ENCODE peak calls at places on chromosomes 11 and 22, in six cellular contexts. One of them, this sample, is unnamed.

GRCh38 chr11:126891556-126892217 is 108.9 kb downstream of the KIRREL3 start:
- DNase-seq in endothelial cell of umbilical vein: no peak
- DNase-seq in GM12878: no peak
- DNase-seq in HepG2: no peak
- DNase-seq in NB4: no peak
- DNase-seq in K562: no peak
- DNase-seq in this sample: no peak

GRCh38 chr22:22894740-22895731 is 7.4 kb downstream of the IGLL5 start:
- DNase-seq in K562: no peak
- DNase-seq in HepG2: no peak
- DNase-seq in endothelial cell of umbilical vein: no peak
- DNase-seq in NB4: no peak
- DNase-seq in GM12878: no peak
- DNase-seq in this sample: no peak

GRCh38 chr11:70705930-70706329 is 307.6 kb downstream of the CTTN start:
- DNase-seq in endothelial cell of umbilical vein: no peak
- DNase-seq in K562: no peak
- DNase-seq in HepG2: no peak
- DNase-seq in GM12878: no peak
- DNase-seq in NB4: no peak
- DNase-seq in this sample: no peak

GRCh38 chr11:65915821-65916251 is 3.0 kb downstream of the C11orf68 start:
- DNase-seq in NB4: peak; percentile 96
- DNase-seq in GM12878: no peak
- DNase-seq in endothelial cell of umbilical vein: peak; percentile 94
- DNase-seq in K562: peak; percentile 55
- DNase-seq in HepG2: peak; percentile 74
- DNase-seq in this sample: peak; percentile 98

GRCh38 chr11:111372538-111372937 is 6.5 kb downstream of the POU2AF1 start:
- DNase-seq in NB4: no peak
- DNase-seq in GM12878: no peak
- DNase-seq in HepG2: no peak
- DNase-seq in endothelial cell of umbilical vein: no peak
- DNase-seq in K562: no peak
- DNase-seq in this sample: no peak

GRCh38 chr11:16505481-16505880 is 149.1 kb upstream of the SOX6 start:
- DNase-seq in endothelial cell of umbilical vein: no peak
- DNase-seq in NB4: no peak
- DNase-seq in K562: no peak
- DNase-seq in GM12878: no peak
- DNase-seq in HepG2: no peak
- DNase-seq in this sample: no peak

GRCh38 chr22:28229566-28230483 is 310.8 kb upstream of the PITPNB start:
- DNase-seq in NB4: no peak
- DNase-seq in K562: no peak
- DNase-seq in GM12878: no peak
- DNase-seq in HepG2: no peak
- DNase-seq in endothelial cell of umbilical vein: no peak
- DNase-seq in this sample: no peak

GRCh38 chr11:70915158-70915795 is 337.1 kb downstream of the SHANK2 start:
- DNase-seq in GM12878: no peak
- DNase-seq in HepG2: no peak
- DNase-seq in NB4: no peak
- DNase-seq in endothelial cell of umbilical vein: no peak
- DNase-seq in K562: no peak
- DNase-seq in this sample: no peak

GRCh38 chr22:50084570-50084969 is 656 bp downstream of the MLC1 start:
- DNase-seq in GM12878: no peak
- DNase-seq in endothelial cell of umbilical vein: no peak
- DNase-seq in NB4: peak; percentile 64
- DNase-seq in HepG2: no peak
- DNase-seq in K562: no peak
- DNase-seq in this sample: no peak

GRCh38 chr22:50083462-50084081 is 1.7 kb downstream of the MLC1 start:
- DNase-seq in K562: no peak
- DNase-seq in GM12878: no peak
- DNase-seq in endothelial cell of umbilical vein: no peak
- DNase-seq in HepG2: no peak
- DNase-seq in NB4: peak; percentile 48
- DNase-seq in this sample: no peak

GRCh38 chr22:50086526-50086925 is 1.3 kb upstream of the MLC1 start:
- DNase-seq in endothelial cell of umbilical vein: no peak
- DNase-seq in NB4: no peak
- DNase-seq in HepG2: no peak
- DNase-seq in GM12878: no peak
- DNase-seq in K562: no peak
- DNase-seq in this sample: no peak

GRCh38 chr22:50084085-50084484 is 1.1 kb downstream of the MLC1 start:
- DNase-seq in K562: no peak
- DNase-seq in NB4: peak; percentile 35
- DNase-seq in endothelial cell of umbilical vein: no peak
- DNase-seq in HepG2: no peak
- DNase-seq in GM12878: no peak
- DNase-seq in this sample: no peak

GRCh38 chr22:50085211-50085999 is at the start of gene MLC1:
- DNase-seq in GM12878: no peak
- DNase-seq in NB4: peak; percentile 98
- DNase-seq in endothelial cell of umbilical vein: no peak
- DNase-seq in HepG2: no peak
- DNase-seq in K562: peak; percentile 49
- DNase-seq in this sample: no peak
- TF ChIP-seq MYC in GM12878: no peak
- TF ChIP-seq MYC in NB4: no peak
- TF ChIP-seq MYC in endothelial cell of umbilical vein: no peak
- TF ChIP-seq MYC in HepG2: no peak
- TF ChIP-seq MYC in K562: no peak
- TF ChIP-seq MYC in this sample: no peak

GRCh38 chr22:21728270-21728669 is 7.3 kb downstream of the YPEL1 start:
- DNase-seq in endothelial cell of umbilical vein: no peak
- DNase-seq in HepG2: no peak
- DNase-seq in K562: no peak
- DNase-seq in GM12878: no peak
- DNase-seq in NB4: no peak
- DNase-seq in this sample: no peak

GRCh38 chr22:21727768-21728167 is 7.8 kb downstream of the YPEL1 start:
- DNase-seq in NB4: no peak
- DNase-seq in HepG2: no peak
- DNase-seq in GM12878: no peak
- DNase-seq in K562: no peak
- DNase-seq in endothelial cell of umbilical vein: no peak
- DNase-seq in this sample: no peak

GRCh38 chr22:21727159-21727558 is 8.4 kb downstream of the YPEL1 start:
- DNase-seq in NB4: no peak
- DNase-seq in K562: no peak
- DNase-seq in HepG2: no peak
- DNase-seq in endothelial cell of umbilical vein: no peak
- DNase-seq in GM12878: no peak
- DNase-seq in this sample: no peak

GRCh38 chr22:21731503-21731902 is 4.1 kb downstream of the YPEL1 start:
- DNase-seq in HepG2: no peak
- DNase-seq in GM12878: no peak
- DNase-seq in endothelial cell of umbilical vein: no peak
- DNase-seq in K562: no peak
- DNase-seq in NB4: no peak
- DNase-seq in this sample: no peak

DNA sequence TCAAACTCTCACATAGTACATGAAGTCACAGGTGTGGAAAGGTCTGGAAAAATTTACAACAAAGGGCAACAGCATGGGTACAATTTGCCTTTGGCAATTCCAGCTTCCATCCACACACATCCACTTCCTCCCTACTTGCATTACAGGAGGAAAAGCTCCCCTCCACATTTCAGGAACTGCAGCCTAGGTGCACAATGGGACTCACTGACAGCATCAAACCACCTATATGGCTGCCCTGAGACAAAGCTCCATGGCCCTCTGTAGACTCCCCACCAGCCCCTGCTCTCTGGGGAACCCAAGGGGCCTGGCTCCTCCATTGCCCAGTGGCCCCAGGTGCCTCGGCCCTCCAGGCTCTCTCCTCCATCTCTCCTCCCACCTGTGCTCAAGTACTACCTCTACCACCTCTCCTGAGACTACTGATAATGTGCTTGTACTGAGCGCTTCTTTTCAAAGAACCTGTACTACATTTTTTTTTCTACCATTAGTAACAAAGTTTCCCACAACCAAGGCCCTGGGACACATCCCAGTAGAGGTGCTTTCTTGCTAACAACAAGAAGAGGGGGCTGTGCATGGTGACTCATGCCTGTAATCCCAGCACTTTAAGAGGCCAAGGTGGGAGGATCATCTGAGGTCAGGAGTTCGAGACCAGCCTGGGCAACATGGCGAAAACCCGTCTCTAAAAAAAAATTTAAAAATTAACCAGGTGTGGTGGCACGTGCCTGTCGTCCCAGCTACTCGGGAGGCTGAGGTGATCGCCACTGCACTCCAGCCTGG is 4.9 kb downstream of the YPEL1 start:
- DNase-seq in K562: peak; percentile 65
- DNase-seq in HepG2: no peak
- DNase-seq in NB4: no peak
- DNase-seq in endothelial cell of umbilical vein: no peak
- DNase-seq in GM12878: no peak
- DNase-seq in this sample: no peak
- TF ChIP-seq MYC in K562: no peak
- TF ChIP-seq MYC in HepG2: no peak
- TF ChIP-seq MYC in NB4: no peak
- TF ChIP-seq MYC in endothelial cell of umbilical vein: no peak
- TF ChIP-seq MYC in GM12878: no peak
- TF ChIP-seq MYC in this sample: no peak

GRCh38 chr22:31496735-31497146 is 405 bp downstream of the SFI1 start:
- DNase-seq in K562: peak; percentile 28
- DNase-seq in NB4: peak; percentile 54
- DNase-seq in GM12878: no peak
- DNase-seq in HepG2: no peak
- DNase-seq in endothelial cell of umbilical vein: no peak
- DNase-seq in this sample: no peak
- TF ChIP-seq MYC in K562: no peak
- TF ChIP-seq MYC in NB4: no peak
- TF ChIP-seq MYC in GM12878: no peak
- TF ChIP-seq MYC in HepG2: no peak
- TF ChIP-seq MYC in endothelial cell of umbilical vein: no peak
- TF ChIP-seq MYC in this sample: no peak

GRCh38 chr22:31345331-31346254 is 553 bp downstream of the PATZ1 start:
- DNase-seq in endothelial cell of umbilical vein: peak; percentile 80
- DNase-seq in NB4: peak; percentile 92
- DNase-seq in GM12878: peak; percentile 39
- DNase-seq in HepG2: peak; percentile 70
- DNase-seq in K562: peak; percentile 91
- DNase-seq in this sample: peak; percentile 79

GRCh38 chr22:31346255-31346732 is at the start of gene PATZ1:
- DNase-seq in endothelial cell of umbilical vein: peak; percentile 71
- DNase-seq in NB4: peak; percentile 91
- DNase-seq in HepG2: peak; percentile 91
- DNase-seq in K562: peak; percentile 68
- DNase-seq in GM12878: no peak
- DNase-seq in this sample: peak; percentile 56

GRCh38 chr22:31343235-31344191 is 2.6 kb downstream of the PATZ1 start:
- DNase-seq in endothelial cell of umbilical vein: peak; percentile 46
- DNase-seq in GM12878: no peak
- DNase-seq in K562: peak; percentile 15
- DNase-seq in HepG2: no peak
- DNase-seq in NB4: peak; percentile 74
- DNase-seq in this sample: no peak

GRCh38 chr22:31342389-31343125 is 3.6 kb downstream of the PATZ1 start:
- DNase-seq in K562: no peak
- DNase-seq in GM12878: no peak
- DNase-seq in endothelial cell of umbilical vein: no peak
- DNase-seq in NB4: peak; percentile 12
- DNase-seq in HepG2: no peak
- DNase-seq in this sample: no peak

DNA sequence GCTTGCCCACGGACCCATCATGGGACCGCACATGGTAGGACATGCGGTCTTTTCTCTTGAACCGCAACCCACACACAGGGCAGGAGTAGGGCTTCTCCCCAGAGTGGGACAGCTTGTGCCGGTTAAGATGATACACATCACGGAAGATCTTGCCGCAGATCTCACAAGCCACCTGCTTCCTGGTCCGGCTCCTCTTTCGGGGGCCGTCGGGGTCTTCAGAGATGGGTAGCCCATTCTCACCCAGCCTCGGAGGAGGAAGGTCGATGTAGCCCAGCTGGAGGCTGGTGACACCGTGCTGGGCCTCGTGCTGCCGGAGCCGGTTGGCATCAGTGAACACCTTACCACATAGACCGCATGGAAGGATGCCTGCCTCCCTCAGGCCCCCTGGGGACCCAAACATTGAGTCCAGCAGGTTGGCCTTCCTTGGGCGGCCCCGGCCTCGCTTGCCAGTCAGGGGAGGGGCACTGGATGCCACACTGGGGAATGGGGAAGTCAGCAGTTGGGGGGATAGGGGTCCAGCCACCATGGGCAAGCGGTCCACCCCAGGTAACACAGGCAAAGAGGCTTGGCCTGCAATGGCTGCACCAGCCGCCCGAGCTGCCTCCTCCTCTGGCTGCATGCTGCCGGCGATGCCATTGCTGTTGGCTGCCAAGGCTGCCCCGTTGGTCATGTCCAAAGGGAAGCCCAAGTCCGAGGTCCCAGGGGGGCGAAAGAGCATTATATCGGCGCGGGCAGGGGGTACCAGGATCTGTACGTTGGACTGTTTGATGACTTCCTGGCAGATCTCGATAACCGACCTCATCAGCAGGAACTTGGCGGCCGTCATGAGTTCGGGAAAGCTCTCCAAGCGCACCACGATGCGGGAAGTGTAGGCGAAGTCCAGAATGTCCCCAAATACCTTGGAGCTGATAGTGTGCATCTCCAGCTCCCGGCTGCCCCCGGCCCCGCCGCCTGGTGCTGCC is 1.5 kb downstream of the PATZ1 start:
- DNase-seq in endothelial cell of umbilical vein: peak; percentile 60
- DNase-seq in K562: no peak
- DNase-seq in NB4: peak; percentile 79
- DNase-seq in HepG2: no peak
- DNase-seq in GM12878: no peak
- DNase-seq in this sample: no peak
- TF ChIP-seq MYC in endothelial cell of umbilical vein: no peak
- TF ChIP-seq MYC in K562: no peak
- TF ChIP-seq MYC in NB4: peak; percentile 47
- TF ChIP-seq MYC in HepG2: peak; percentile 30
- TF ChIP-seq MYC in GM12878: no peak
- TF ChIP-seq MYC in this sample: no peak

GRCh38 chr11:123316003-123316402 is 114.1 kb upstream of the GRAMD1B start:
- DNase-seq in NB4: no peak
- DNase-seq in HepG2: no peak
- DNase-seq in GM12878: no peak
- DNase-seq in K562: no peak
- DNase-seq in endothelial cell of umbilical vein: no peak
- DNase-seq in this sample: no peak
- TF ChIP-seq MYC in NB4: no peak
- TF ChIP-seq MYC in HepG2: no peak
- TF ChIP-seq MYC in GM12878: no peak
- TF ChIP-seq MYC in K562: no peak
- TF ChIP-seq MYC in endothelial cell of umbilical vein: no peak
- TF ChIP-seq MYC in this sample: no peak